ENCODE peak calls at places on chromosome 12, in nine cellular contexts. V is ascending aorta, T is coronary artery, H is H9, P is GM20000, Y is fibroblast of lung, Q is OCI-LY7, D is GM12865, W is lower lobe of right lung. G is an unnamed sample.

GRCh38 chr12:103269962-103270361 is 225.8 kb downstream of the C12orf42 start:
- DNase-seq in Q (no peak), T (no peak), W (no peak), V (no peak), D (no peak), Y (peak), H (no peak), P (no peak), G (no peak)

GRCh38 chr12:52263761-52264434 is 10.5 kb upstream of the KRT86 start:
- DNase-seq in T (no peak), Y (no peak), V (no peak), H (no peak), P (no peak), W (no peak), Q (no peak), D (no peak), G (peak)

GRCh38 chr12:14874882-14875281 is 10.8 kb downstream of the MGP start:
- DNase-seq in V (no peak), Q (no peak), Y (peak), P (no peak), T (no peak), H (no peak), D (no peak), W (no peak), G (no peak)

GRCh38 chr12:27560126-27560525 is 36.1 kb downstream of the PPFIBP1 start:
- DNase-seq in P (no peak), H (no peak), W (no peak), Y (no peak), V (no peak), T (no peak), D (no peak), Q (no peak), G (no peak)

GRCh38 chr12:84986586-84986985 is 49.5 kb downstream of the TSPAN19 start:
- DNase-seq in P (no peak), D (no peak), Y (no peak), V (no peak), W (no peak), Q (no peak), T (no peak), H (no peak), G (no peak)

GRCh38 chr12:95506707-95507523 is 33.0 kb downstream of the METAP2 start:
- DNase-seq in D (no peak), V (no peak), T (no peak), Q (no peak), H (no peak), W (no peak), Y (no peak), P (no peak), G (no peak)

GRCh38 chr12:47757840-47758583 is 668 bp downstream of the RAPGEF3 start:
- DNase-seq in T (no peak), D (no peak), P (no peak), Y (no peak), W (peak), Q (no peak), H (peak), V (no peak), G (peak)

GRCh38 chr12:107317751-107318553 is 224.6 kb upstream of the CRY1 start:
- DNase-seq in V (peak), T (no peak), Y (peak), W (peak), Q (no peak), P (peak), D (peak), H (peak), G (peak)

DNA sequence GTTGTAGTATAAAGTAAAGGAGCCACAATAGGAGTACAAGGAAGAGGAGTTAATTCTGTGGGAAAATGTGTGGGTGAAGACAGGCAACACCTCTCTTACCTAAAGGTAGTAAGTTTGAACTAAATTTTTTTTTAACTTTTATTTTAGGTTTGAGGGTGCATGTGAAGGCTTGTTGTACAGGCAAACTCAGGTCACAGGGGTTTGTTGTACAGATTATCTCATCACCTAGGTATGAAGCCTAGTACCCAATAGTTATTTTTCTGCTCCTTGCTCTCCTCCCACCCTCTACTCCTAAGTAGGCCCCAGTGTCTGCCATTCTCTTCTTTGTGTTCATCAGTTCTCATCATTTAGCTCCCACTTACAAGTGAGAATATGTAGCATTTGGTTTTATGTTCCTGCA is 70.5 kb downstream of the DNAI7 start:
- DNase-seq in Q (no peak), P (no peak), T (no peak), H (no peak), V (no peak), Y (no peak), D (no peak), W (no peak), G (no peak)
- TF ChIP-seq CTCF in Q (no peak), P (no peak), T (no peak), H (no peak), V (no peak), Y (no peak), D (no peak), W (no peak), G (no peak)

DNA sequence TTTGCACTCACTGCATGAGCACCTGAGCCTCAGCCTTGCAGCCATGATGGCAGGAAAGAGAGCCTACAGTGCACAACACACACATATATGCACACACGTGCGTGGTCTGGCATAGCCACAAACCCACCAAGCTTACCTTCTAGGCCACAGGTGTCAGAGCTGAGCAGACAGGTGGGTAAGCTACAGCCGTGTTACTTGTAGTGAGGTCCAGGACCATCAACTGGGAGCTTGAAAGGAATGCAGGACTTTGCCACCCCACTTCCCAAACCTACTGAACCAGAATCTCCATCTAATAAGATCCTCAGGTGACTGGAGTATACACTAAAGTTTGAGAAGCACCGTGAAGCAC is 2.7 kb downstream of the ASIC1 start:
- DNase-seq in V (no peak), W (no peak), H (no peak), T (no peak), P (no peak), Q (no peak), Y (no peak), D (no peak), G (no peak)
- TF ChIP-seq CTCF in V (no peak), W (no peak), H (no peak), T (no peak), P (no peak), Q (no peak), Y (no peak), D (no peak), G (no peak)

GRCh38 chr12:58918475-58918874 is 1.8 kb downstream of the LRIG3 start:
- DNase-seq in T (no peak), Y (peak), V (no peak), H (no peak), D (no peak), Q (no peak), W (no peak), P (no peak), G (no peak)

GRCh38 chr12:58919271-58920101 is 818 bp downstream of the LRIG3 start:
- DNase-seq in T (peak), V (peak), Q (no peak), Y (peak), P (peak), W (peak), D (peak), H (peak), G (no peak)

GRCh38 chr12:58917699-58918334 is 2.5 kb downstream of the LRIG3 start:
- DNase-seq in H (no peak), D (peak), T (no peak), W (no peak), V (no peak), P (peak), Y (peak), Q (no peak), G (no peak)

GRCh38 chr12:58920956-58921861 is 905 bp upstream of the LRIG3 start:
- DNase-seq in H (no peak), P (peak), Y (no peak), W (no peak), D (peak), V (no peak), T (no peak), Q (no peak), G (no peak)

DNA sequence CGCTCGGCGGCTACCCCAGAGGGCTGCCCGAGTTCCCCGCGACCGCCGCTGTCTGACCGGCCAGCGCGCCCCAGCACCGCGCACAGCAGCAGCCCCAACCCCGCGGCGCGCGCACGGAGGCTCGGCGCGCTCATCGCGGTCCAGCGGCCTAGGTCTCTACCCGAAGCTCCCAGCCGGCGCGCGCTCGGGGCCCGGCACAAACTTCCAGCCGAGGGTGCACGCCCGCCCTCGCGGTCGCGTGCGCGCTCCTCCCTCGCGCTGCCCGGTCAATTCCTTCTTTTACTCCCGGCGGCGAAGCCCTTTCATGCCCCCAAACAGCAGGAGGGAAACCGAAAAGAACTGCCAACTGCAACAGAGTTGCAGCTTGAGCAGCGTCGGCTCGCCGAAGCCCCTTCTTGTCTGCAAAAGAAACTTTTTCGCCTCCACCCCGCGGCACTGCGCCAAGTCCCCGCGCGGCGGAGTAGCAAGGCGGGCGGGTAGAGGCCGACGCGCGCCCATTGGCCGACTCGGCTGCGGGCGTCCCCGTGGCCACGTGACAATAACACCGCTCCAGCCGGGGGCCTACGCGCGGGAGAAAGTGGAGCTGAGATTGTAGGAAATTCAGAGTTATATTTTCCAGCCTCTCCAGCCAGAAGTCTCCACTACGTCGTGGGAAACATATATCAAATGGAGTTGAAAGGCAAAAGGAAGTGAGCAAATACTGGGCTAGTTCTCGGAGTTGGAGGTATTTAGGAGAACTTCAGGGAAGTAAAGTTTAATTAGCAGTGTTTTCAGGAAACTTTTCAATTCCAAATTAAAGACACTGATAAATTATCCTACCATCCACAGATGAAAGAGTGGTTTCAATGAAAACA is at the start of gene LRIG3:
- DNase-seq in W (peak), P (peak), T (peak), Q (no peak), D (peak), Y (peak), V (peak), H (peak), G (peak)
- TF ChIP-seq CTCF in W (no peak), P (no peak), T (no peak), Q (no peak), D (peak), Y (no peak), V (no peak), H (peak), G (no peak)

GRCh38 chr12:97940629-97941028 is 478.0 kb downstream of the RMST start:
- DNase-seq in Q (no peak), W (no peak), P (no peak), V (no peak), Y (no peak), D (no peak), H (no peak), T (no peak), G (no peak)

GRCh38 chr12:97944576-97944975 is 482.0 kb downstream of the RMST start:
- DNase-seq in P (no peak), D (no peak), Q (no peak), H (no peak), W (no peak), V (no peak), T (no peak), Y (no peak), G (no peak)

GRCh38 chr12:97940105-97940504 is 477.5 kb downstream of the RMST start:
- DNase-seq in Q (no peak), V (no peak), T (no peak), Y (no peak), P (no peak), W (no peak), D (no peak), H (no peak), G (no peak)

GRCh38 chr12:97941686-97942354 is 479.2 kb downstream of the RMST start:
- DNase-seq in T (no peak), Q (no peak), P (no peak), Y (no peak), W (no peak), H (no peak), V (no peak), D (no peak), G (no peak)

DNA sequence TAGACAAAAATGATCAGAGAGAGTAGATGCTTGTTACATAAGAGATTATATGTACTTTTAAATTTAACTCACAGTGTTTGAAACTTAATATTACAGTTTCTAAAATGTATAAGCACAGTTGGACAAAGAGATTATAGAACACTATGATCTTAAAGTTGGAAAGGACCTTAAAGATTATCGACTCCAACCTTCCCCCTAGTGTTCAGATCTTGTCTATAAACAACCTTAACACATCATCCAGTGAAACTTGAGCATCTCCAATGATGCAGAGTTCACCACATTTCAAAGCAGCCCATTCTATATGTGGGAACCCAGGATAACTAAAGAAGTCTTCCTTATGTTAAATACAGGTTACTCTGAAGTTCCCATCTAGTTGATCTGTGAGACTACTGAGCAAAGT is 480.8 kb downstream of the RMST start:
- DNase-seq in P (no peak), H (no peak), Y (no peak), Q (no peak), T (no peak), V (no peak), W (no peak), D (no peak), G (no peak)
- TF ChIP-seq CTCF in P (no peak), H (peak), Y (no peak), Q (peak), T (no peak), V (no peak), W (no peak), D (no peak), G (no peak)

GRCh38 chr12:126204326-126204725 is 1139.1 kb downstream of the AACS start:
- DNase-seq in W (no peak), Q (no peak), Y (no peak), D (no peak), T (no peak), P (no peak), V (no peak), H (no peak), G (no peak)
- TF ChIP-seq CTCF in W (no peak), Q (no peak), Y (no peak), D (no peak), T (no peak), P (no peak), V (no peak), H (no peak), G (no peak)

DNA sequence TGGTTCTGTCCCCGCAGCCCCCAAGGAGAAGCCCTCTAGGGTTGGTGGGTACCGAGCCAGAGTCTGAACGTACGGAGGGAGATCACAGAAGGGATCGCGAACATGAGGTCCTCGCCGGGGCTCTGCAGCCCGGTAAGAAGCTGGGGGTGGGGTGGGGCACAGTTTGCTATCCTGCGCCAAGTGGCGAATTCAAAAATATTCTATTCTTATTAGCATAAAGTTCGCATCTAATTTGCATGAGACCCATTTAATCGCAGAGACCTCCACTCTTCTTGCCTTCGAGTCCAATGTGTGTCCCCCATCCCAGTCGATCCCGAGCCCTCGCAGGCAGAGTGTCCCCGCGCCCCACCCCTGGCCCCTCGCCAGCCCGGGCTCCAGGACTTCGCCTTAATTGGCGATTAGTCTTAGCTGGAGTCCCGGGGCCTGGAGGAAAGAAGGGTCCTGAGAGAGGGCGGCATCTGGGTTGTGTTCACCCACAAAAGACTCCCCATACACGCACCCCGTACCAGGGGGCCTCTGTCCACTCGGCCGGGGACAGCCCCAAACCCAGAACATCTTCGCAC is 601 bp upstream of the ARHGEF25 start:
- DNase-seq in V (peak), D (no peak), Y (no peak), Q (no peak), H (no peak), P (peak), W (no peak), T (peak), G (peak)
- TF ChIP-seq CTCF in V (no peak), D (no peak), Y (no peak), Q (no peak), H (no peak), P (no peak), W (no peak), T (no peak), G (no peak)

DNA sequence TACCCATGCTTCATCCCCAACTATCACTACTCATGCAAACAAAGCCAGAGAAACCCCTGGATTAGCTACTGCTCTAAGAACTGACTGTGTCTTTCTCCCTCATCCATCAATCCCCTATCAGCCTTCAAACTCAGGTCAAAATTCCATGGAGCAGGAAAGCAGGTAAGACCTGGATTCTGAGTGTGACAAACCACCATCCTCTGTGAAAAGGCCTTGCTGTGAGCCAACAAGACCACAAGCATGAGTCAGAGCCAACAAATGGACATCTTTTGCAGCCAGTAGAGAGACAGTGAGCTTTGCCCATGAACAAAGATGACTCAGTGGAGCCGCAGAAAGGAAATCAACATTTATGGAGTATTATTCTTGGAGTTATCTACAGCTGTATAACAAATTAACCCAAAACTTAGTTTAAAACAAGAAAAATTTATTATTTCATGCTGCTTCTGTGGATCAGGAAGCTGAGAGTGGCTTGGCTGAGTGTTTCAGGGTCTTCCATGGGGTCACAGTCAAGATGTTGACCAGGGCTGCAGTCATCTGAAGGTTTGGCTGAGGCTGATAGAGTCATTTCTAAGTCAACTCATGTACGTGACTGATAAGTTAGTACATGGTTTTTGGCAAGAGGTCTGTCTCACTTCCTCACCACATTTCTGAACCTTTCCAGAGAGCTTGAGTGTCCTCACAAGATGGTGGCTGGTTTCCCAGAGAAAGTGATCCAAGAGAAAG is 61.1 kb downstream of the PITPNM2 start:
- DNase-seq in D (no peak), V (no peak), Y (peak), T (no peak), Q (no peak), H (no peak), W (no peak), P (no peak), G (no peak)
- TF ChIP-seq CTCF in D (no peak), V (no peak), Y (no peak), T (no peak), Q (no peak), H (no peak), W (no peak), P (no peak), G (no peak)

GRCh38 chr12:11623382-11623781 is 26.1 kb upstream of the ETV6 start:
- DNase-seq in H (no peak), Y (peak), W (no peak), V (no peak), D (no peak), P (no peak), T (no peak), Q (no peak), G (no peak)

GRCh38 chr12:11624126-11624525 is 25.3 kb upstream of the ETV6 start:
- DNase-seq in D (no peak), Y (no peak), Q (no peak), T (no peak), P (no peak), H (no peak), V (no peak), W (no peak), G (no peak)

GRCh38 chr12:11622774-11623375 is 26.6 kb upstream of the ETV6 start:
- DNase-seq in T (no peak), P (no peak), D (peak), Y (no peak), Q (peak), V (no peak), H (no peak), W (no peak), G (no peak)

DNA sequence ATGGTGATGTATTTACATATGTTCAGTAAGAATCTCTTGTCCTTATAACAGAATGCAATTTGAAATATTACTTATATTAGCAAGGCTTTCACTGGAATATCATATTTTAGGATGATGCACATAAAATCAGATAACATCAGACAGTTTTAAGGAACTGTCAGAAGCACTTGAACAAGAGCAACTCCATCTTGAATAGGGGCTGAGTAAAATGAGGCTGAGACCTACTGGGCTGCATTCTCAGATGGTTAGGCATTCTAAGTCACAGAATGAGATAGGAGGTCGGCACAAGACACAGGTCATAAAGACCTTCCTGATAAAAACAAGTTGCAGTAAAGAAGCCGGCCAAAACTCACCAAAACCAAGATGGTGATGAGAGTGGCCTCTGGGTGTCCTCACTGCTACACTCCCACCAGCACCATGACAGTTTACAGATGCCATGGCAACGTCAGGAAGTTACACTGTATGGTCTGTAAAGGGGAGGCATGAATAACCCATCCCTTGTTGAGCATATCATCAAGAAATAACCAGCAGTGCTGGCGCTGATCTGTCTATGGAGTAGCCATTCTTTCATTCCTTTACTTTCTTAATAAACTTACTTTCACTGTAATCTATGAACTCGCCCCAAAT is 27.6 kb upstream of the ETV6 start:
- DNase-seq in D (peak), Q (peak), T (no peak), Y (peak), W (no peak), P (no peak), V (no peak), H (peak), G (no peak)
- TF ChIP-seq CTCF in D (no peak), Q (peak), T (no peak), Y (no peak), W (no peak), P (no peak), V (no peak), H (peak), G (peak)

G was measured in kidney.